ENCODE peak calls at places on chromosomes 12 and 14, in ten cellular contexts. N is Calu3, Y is aorta, J is ovary, I is foreskin melanocyte, Z is psoas muscle, H is NCI-H1436, S is HS-5, C is GM04504, W is AG09309. F is an unnamed sample.

GRCh38 chr12:55631743-55632142 is 4.9 kb upstream of the OR10P1 start:
- DNase-seq in N (no peak), J (no peak), I (no peak), W (no peak), H (no peak), Z (no peak), S (no peak), C (no peak), Y (no peak), F (no peak)

GRCh38 chr14:35189422-35189821 is 67.1 kb downstream of the PRORP start:
- DNase-seq in Z (no peak), C (no peak), W (no peak), H (no peak), N (no peak), Y (no peak), S (no peak), I (no peak), J (no peak), F (no peak)

GRCh38 chr12:88207921-88208640 is 66.0 kb downstream of the TMTC3 start:
- DNase-seq in I (no peak), C (peak), W (peak), Y (no peak), S (no peak), H (no peak), J (no peak), Z (peak), N (no peak), F (no peak)

GRCh38 chr12:1434296-1434955 is 160.0 kb downstream of the FBXL14 start:
- DNase-seq in H (no peak), Z (no peak), N (no peak), C (no peak), I (no peak), W (no peak), Y (no peak), J (no peak), S (no peak), F (no peak)

GRCh38 chr12:29895966-29896365 is 112.2 kb upstream of the TMTC1 start:
- DNase-seq in W (no peak), I (no peak), S (no peak), Y (no peak), C (no peak), Z (no peak), H (no peak), J (no peak), N (no peak), F (no peak)

GRCh38 chr12:41011939-41012338 is 176.2 kb upstream of the PDZRN4 start:
- DNase-seq in S (no peak), W (no peak), C (no peak), I (no peak), Z (no peak), Y (no peak), J (no peak), H (no peak), N (no peak), F (no peak)

GRCh38 chr12:119780786-119781434 is 96.2 kb downstream of the CIT start:
- DNase-seq in S (no peak), H (no peak), W (no peak), Z (peak), I (no peak), J (peak), C (peak), Y (no peak), N (peak), F (no peak)

GRCh38 chr12:16972923-16973770 is 367.2 kb upstream of the LMO3 start:
- DNase-seq in S (no peak), J (no peak), Y (no peak), Z (no peak), W (no peak), I (no peak), N (no peak), C (no peak), H (no peak), F (no peak)

GRCh38 chr14:101359221-101360044 is 201.9 kb upstream of the DIO3 start:
- DNase-seq in Z (peak), S (peak), H (no peak), C (peak), Y (peak), I (no peak), W (no peak), J (peak), N (no peak), F (no peak)

GRCh38 chr12:7369274-7369729 is 65.4 kb downstream of the ACSM4 start:
- DNase-seq in C (peak), H (no peak), Y (no peak), J (no peak), S (no peak), W (no peak), N (peak), Z (peak), I (no peak), F (no peak)

GRCh38 chr12:89932950-89933349 is 224.3 kb upstream of the ATP2B1 start:
- DNase-seq in Z (no peak), C (no peak), H (peak), N (no peak), Y (no peak), J (no peak), I (no peak), W (no peak), S (no peak), F (no peak)

GRCh38 chr12:26680724-26681455 is 152.1 kb downstream of the ITPR2 start:
- DNase-seq in Z (no peak), J (no peak), Y (no peak), C (no peak), N (no peak), H (no peak), S (no peak), W (no peak), I (no peak), F (no peak)

GRCh38 chr14:20302042-20302761 is 3.5 kb downstream of the TTC5 start:
- DNase-seq in H (no peak), C (peak), I (peak), S (no peak), Z (no peak), J (no peak), W (no peak), Y (no peak), N (no peak), F (no peak)

GRCh38 chr12:4027412-4027811 is 154.2 kb upstream of the PARP11 start:
- DNase-seq in S (no peak), J (no peak), N (no peak), I (no peak), H (no peak), Z (no peak), C (no peak), W (no peak), Y (no peak), F (peak)

GRCh38 chr14:76763362-76764041 is 2.2 kb downstream of the VASH1 start:
- DNase-seq in W (no peak), J (no peak), Z (no peak), S (no peak), Y (peak), C (no peak), N (no peak), I (no peak), H (no peak), F (no peak)

GRCh38 chr12:63822352-63822751 is 22.1 kb upstream of the SRGAP1 start:
- DNase-seq in Z (no peak), Y (no peak), C (no peak), S (peak), H (no peak), W (no peak), N (no peak), I (no peak), J (no peak), F (no peak)

F was measured in effector memory CD4-positive, alpha-beta T cell.